ENCODE peak calls at places on chromosomes 2 and 18, in eight cellular contexts. L is hepatocyte, H is Karpas-422, N is GM23338, C is OCI-LY7, Q is PC-9, U is GM23248, O is PC-3. Y is an unnamed sample.

GRCh38 chr2:75517562-75518230 is 43.0 kb downstream of the EVA1A start:
- DNase-seq in O (no peak), N (no peak), U (no peak), L (no peak), Q (no peak), H (no peak), C (no peak), Y (no peak)

GRCh38 chr2:33673937-33674336 is 74.8 kb upstream of the FAM98A start:
- DNase-seq in H (peak; percentile 50), Q (no peak), N (peak; percentile 13), U (peak; percentile 34), C (peak; percentile 29), O (peak; percentile 37), L (peak; percentile 10), Y (peak; percentile 13)

GRCh38 chr2:99084256-99084655 is 57.3 kb upstream of the C2orf15 start:
- DNase-seq in H (peak; percentile 46), C (no peak), U (no peak), N (peak; percentile 45), Q (no peak), O (no peak), L (no peak), Y (no peak)

GRCh38 chr2:207807516-207807915 is 37.8 kb upstream of the FZD5 start:
- DNase-seq in L (no peak), N (no peak), U (no peak), Q (no peak), H (no peak), O (no peak), C (no peak), Y (no peak)

GRCh38 chr2:240329116-240329665 is 106.3 kb upstream of the GPC1 start:
- DNase-seq in U (no peak), C (no peak), H (no peak), O (no peak), N (no peak), L (no peak), Q (no peak), Y (no peak)

GRCh38 chr2:237281900-237282306 is 132.1 kb downstream of the COL6A3 start:
- DNase-seq in C (no peak), L (peak; percentile 46), O (peak; percentile 52), U (peak; percentile 96), Q (no peak), N (no peak), H (no peak), Y (no peak)

GRCh38 chr18:9869713-9870430 is 15.9 kb upstream of the TXNDC2 start:
- DNase-seq in H (no peak), U (peak; percentile 82), Q (peak; percentile 40), O (peak; percentile 33), N (peak; percentile 48), C (peak; percentile 13), L (peak; percentile 70), Y (peak; percentile 93)

GRCh38 chr2:219616550-219616949 is 10.9 kb upstream of the SLC4A3 start:
- DNase-seq in O (no peak), N (no peak), Q (no peak), U (no peak), L (no peak), C (no peak), H (no peak), Y (no peak)

GRCh38 chr2:56981554-56981953 is 797.8 kb downstream of the CCDC85A start:
- DNase-seq in L (no peak), C (no peak), O (peak; percentile 5), H (no peak), U (peak; percentile 34), Q (no peak), N (no peak), Y (no peak)

GRCh38 chr18:26159353-26159752 is 25.7 kb downstream of the PSMA8 start:
- DNase-seq in C (peak; percentile 51), O (peak; percentile 19), N (peak; percentile 4), U (peak; percentile 12), H (peak; percentile 51), Q (no peak), L (no peak), Y (peak; percentile 1)

GRCh38 chr2:53452400-53452799 is 315.2 kb upstream of the CHAC2 start:
- DNase-seq in C (no peak), L (no peak), Q (no peak), U (no peak), N (peak; percentile 24), H (no peak), O (no peak), Y (no peak)

GRCh38 chr2:70553584-70554337 is at the start of gene TGFA:
- DNase-seq in C (no peak), Q (peak; percentile 98), U (peak; percentile 87), N (peak; percentile 81), L (peak; percentile 88), H (peak; percentile 77), O (peak; percentile 95), Y (peak; percentile 89)

GRCh38 chr2:168660859-168661258 is 141.6 kb upstream of the NOSTRIN start:
- DNase-seq in H (no peak), Q (no peak), L (peak; percentile 23), N (no peak), C (no peak), O (no peak), U (no peak), Y (no peak)

GRCh38 chr2:172336681-172337080 is 90.7 kb upstream of the ITGA6 start:
- DNase-seq in Q (no peak), H (no peak), L (no peak), U (peak; percentile 39), C (no peak), N (no peak), O (peak; percentile 8), Y (no peak)

GRCh38 chr2:45006041-45006941 is 3.0 kb downstream of the SIX2 start:
- DNase-seq in N (peak; percentile 26), Q (no peak), C (no peak), H (no peak), U (no peak), L (no peak), O (no peak), Y (no peak)

GRCh38 chr18:55421612-55422381 is 166.2 kb downstream of the TCF4 start:
- DNase-seq in N (no peak), L (no peak), Q (no peak), U (peak; percentile 77), C (peak; percentile 45), H (peak; percentile 54), O (no peak), Y (no peak)

GRCh38 chr2:240919786-240920782 is 13.9 kb downstream of the CROCC2 start:
- DNase-seq in O (no peak), C (no peak), L (peak; percentile 4), U (no peak), Q (no peak), H (no peak), N (no peak), Y (no peak)

GRCh38 chr2:237452846-237453245 is 34.2 kb upstream of the MLPH start:
- DNase-seq in Q (no peak), U (peak; percentile 75), N (no peak), L (no peak), H (peak; percentile 10), O (no peak), C (no peak), Y (no peak)

GRCh38 chr2:35410431-35411061 is 945.0 kb upstream of the CRIM1 start:
- DNase-seq in C (peak; percentile 59), Q (peak; percentile 16), O (peak; percentile 56), H (peak; percentile 82), N (peak; percentile 70), L (peak; percentile 78), U (peak; percentile 63), Y (no peak)

GRCh38 chr2:216478151-216478550 is 20.5 kb upstream of the RPL37A start:
- DNase-seq in C (no peak), U (peak; percentile 90), L (no peak), Q (peak; percentile 25), H (no peak), O (peak; percentile 94), N (no peak), Y (peak; percentile 50)

DNA sequence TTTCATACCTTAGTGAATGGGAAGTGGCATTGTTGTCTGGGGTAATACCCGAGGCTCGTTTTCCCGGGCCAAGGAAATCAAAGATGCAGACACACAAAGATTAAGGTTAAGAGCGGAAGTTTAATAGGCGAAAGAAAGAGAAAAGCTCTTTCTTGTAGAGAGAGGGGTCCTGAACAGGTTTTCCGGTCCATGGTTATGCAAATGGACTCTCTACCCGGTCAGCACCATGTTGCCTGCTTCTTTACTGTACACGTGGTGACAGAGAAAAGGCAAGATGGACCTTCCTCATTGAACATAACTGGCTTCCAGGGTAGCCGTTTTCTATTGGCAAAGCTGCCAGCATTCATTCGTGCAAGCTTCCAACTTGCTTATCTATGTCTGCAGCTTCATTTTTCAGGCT is 2063.5 kb downstream of the SUCLG1 start:
- DNase-seq in H (no peak), O (no peak), C (no peak), U (no peak), Q (no peak), N (peak; percentile 29), L (no peak), Y (no peak)
- H3K9me2 ChIP-seq in H (no peaks in the 10 kb centered on the region), O (no peaks in the 10 kb centered on the region), C (no peaks in the 10 kb centered on the region), U (no peaks in the 10 kb centered on the region), Q (no peaks in the 10 kb centered on the region), N (no peaks in the 10 kb centered on the region), L (no peaks in the 10 kb centered on the region), Y (no peaks in the 10 kb centered on the region)

GRCh38 chr2:202643012-202643858 is 8.5 kb downstream of the FAM117B start:
- DNase-seq in O (no peak), L (no peak), N (no peak), Q (no peak), C (peak; percentile 41), H (no peak), U (no peak), Y (no peak)
- H3K9me2 ChIP-seq in O (no peaks in the 10 kb centered on the region), L (no peaks in the 10 kb centered on the region), N (no peaks in the 10 kb centered on the region), Q (no peaks in the 10 kb centered on the region), C (no peaks in the 10 kb centered on the region), H (no peaks in the 10 kb centered on the region), U (no peaks in the 10 kb centered on the region), Y (no peaks in the 10 kb centered on the region)

DNA sequence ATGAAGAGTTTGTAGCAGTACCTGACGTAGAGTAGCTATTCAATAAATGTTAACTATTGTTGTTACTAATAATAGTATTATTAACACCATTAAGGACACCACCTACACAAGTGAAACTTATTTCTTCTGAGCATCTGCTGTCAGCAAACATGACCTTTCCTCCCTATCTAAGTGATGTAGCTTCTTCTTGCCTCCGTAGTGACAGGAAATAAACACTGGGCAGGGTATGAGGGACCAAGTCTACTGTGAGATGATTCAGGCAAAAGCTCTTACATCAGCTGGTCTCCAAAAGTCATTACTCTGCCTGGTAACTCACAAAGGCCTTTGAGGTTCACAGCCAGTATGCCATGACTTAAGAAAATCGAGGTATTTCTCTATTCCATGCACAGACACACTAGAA is 750.5 kb downstream of the CPS1 start:
- DNase-seq in O (no peak), U (no peak), H (no peak), C (no peak), Q (no peak), N (no peak), L (no peak), Y (no peak)
- H3K9me2 ChIP-seq in O (no peaks in the 10 kb centered on the region), U (no peaks in the 10 kb centered on the region), H (peaks cover 4% of the 10 kb centered on the region), C (no peaks in the 10 kb centered on the region), Q (no peaks in the 10 kb centered on the region), N (peaks cover 5% of the 10 kb centered on the region), L (no peaks in the 10 kb centered on the region), Y (no peaks in the 10 kb centered on the region)

DNA sequence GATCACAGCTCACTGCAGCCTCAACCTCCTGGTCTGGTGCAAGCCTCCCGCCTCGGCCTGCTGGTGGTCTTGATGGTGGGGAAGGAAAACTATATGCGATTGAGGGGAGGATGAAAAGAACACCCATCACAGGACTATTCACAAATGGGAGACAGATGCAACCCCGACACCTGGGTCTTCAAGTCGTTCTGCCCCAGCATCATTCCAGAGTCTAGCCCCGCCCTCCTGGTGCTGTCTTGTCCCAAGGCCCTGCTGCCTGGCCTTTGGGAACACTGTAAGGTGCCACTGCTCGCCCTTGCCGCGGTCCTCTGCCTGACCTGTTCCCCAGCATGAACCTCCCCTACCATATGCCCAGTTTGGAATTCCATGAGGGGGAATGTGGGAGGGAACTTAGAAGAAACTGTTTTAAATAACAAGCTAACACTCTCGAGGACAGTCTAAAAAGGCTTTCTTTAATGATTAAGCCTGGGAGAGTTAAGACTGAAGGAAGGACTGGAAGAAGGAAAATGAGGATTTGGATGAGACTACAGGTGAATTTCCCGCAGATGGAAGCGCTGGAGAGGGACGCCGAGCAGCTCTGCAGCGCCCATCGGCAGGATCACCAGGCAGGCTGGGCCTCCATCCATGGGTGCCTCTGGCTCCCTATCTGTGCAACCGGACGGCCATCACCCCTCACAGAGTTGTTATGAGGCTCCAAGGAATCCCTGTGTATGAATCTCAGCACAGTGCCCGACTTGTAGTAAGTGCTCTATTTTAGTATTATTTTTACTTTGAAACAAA is 75.0 kb downstream of the MEX3C start:
- DNase-seq in L (no peak), H (no peak), N (no peak), Q (no peak), O (no peak), C (no peak), U (no peak), Y (no peak)
- H3K9me2 ChIP-seq in L (no peaks in the 10 kb centered on the region), H (no peaks in the 10 kb centered on the region), N (peaks cover 2% of the 10 kb centered on the region), Q (no peaks in the 10 kb centered on the region), O (no peaks in the 10 kb centered on the region), C (no peaks in the 10 kb centered on the region), U (no peaks in the 10 kb centered on the region), Y (no peaks in the 10 kb centered on the region)